ENCODE peak calls at places on chromosomes 11 and 22, in seven cellular contexts. One of them, this sample, is unnamed.

GRCh38 chr11:94519478-94520084 is 7.3 kb downstream of the C11orf97 start:
- DNase-seq in stimulated activated naive CD8-positive, alpha-beta T cell treated with anti-CD3 and anti-CD28 coated beads, Interleukin-15, Interleukin-2, amounts not matched to agents 100 U/mL and 50 U/mL, for 24 hours: no peak
- DNase-seq in CD8-positive, alpha-beta memory T cell: no peak
- DNase-seq in hippocampal formation: peak
- DNase-seq in uterus: no peak
- DNase-seq in CD8-positive, alpha-beta T cell: no peak
- DNase-seq in A549: no peak
- DNase-seq in this sample: no peak

GRCh38 chr11:132992838-132993680 is 539.2 kb downstream of the OPCML start:
- DNase-seq in stimulated activated naive CD8-positive, alpha-beta T cell treated with anti-CD3 and anti-CD28 coated beads, Interleukin-15, Interleukin-2, amounts not matched to agents 100 U/mL and 50 U/mL, for 24 hours: no peak
- DNase-seq in CD8-positive, alpha-beta memory T cell: no peak
- DNase-seq in hippocampal formation: peak
- DNase-seq in uterus: no peak
- DNase-seq in CD8-positive, alpha-beta T cell: no peak
- DNase-seq in A549: no peak
- DNase-seq in this sample: peak

GRCh38 chr11:44968510-44968909 is 17.8 kb upstream of the TP53I11 start:
- DNase-seq in stimulated activated naive CD8-positive, alpha-beta T cell treated with anti-CD3 and anti-CD28 coated beads, Interleukin-15, Interleukin-2, amounts not matched to agents 100 U/mL and 50 U/mL, for 24 hours: no peak
- DNase-seq in CD8-positive, alpha-beta memory T cell: no peak
- DNase-seq in hippocampal formation: no peak
- DNase-seq in uterus: no peak
- DNase-seq in CD8-positive, alpha-beta T cell: no peak
- DNase-seq in A549: no peak
- DNase-seq in this sample: no peak

GRCh38 chr22:30486118-30486517 is 14.3 kb upstream of the SEC14L3 start:
- DNase-seq in stimulated activated naive CD8-positive, alpha-beta T cell treated with anti-CD3 and anti-CD28 coated beads, Interleukin-15, Interleukin-2, amounts not matched to agents 100 U/mL and 50 U/mL, for 24 hours: no peak
- DNase-seq in CD8-positive, alpha-beta memory T cell: no peak
- DNase-seq in hippocampal formation: no peak
- DNase-seq in uterus: no peak
- DNase-seq in CD8-positive, alpha-beta T cell: no peak
- DNase-seq in A549: no peak
- DNase-seq in this sample: no peak

GRCh38 chr22:49261616-49262015 is 566.1 kb downstream of the BRD1 start:
- DNase-seq in stimulated activated naive CD8-positive, alpha-beta T cell treated with anti-CD3 and anti-CD28 coated beads, Interleukin-15, Interleukin-2, amounts not matched to agents 100 U/mL and 50 U/mL, for 24 hours: no peak
- DNase-seq in CD8-positive, alpha-beta memory T cell: no peak
- DNase-seq in hippocampal formation: no peak
- DNase-seq in uterus: no peak
- DNase-seq in CD8-positive, alpha-beta T cell: no peak
- DNase-seq in A549: no peak
- DNase-seq in this sample: no peak

GRCh38 chr11:9120659-9121350 is 29.4 kb upstream of the SCUBE2 start:
- DNase-seq in stimulated activated naive CD8-positive, alpha-beta T cell treated with anti-CD3 and anti-CD28 coated beads, Interleukin-15, Interleukin-2, amounts not matched to agents 100 U/mL and 50 U/mL, for 24 hours: no peak
- DNase-seq in CD8-positive, alpha-beta memory T cell: no peak
- DNase-seq in hippocampal formation: no peak
- DNase-seq in uterus: no peak
- DNase-seq in CD8-positive, alpha-beta T cell: no peak
- DNase-seq in A549: peak
- DNase-seq in this sample: no peak

GRCh38 chr11:92322225-92322624 is 97.6 kb downstream of the FAT3 start:
- DNase-seq in stimulated activated naive CD8-positive, alpha-beta T cell treated with anti-CD3 and anti-CD28 coated beads, Interleukin-15, Interleukin-2, amounts not matched to agents 100 U/mL and 50 U/mL, for 24 hours: no peak
- DNase-seq in CD8-positive, alpha-beta memory T cell: no peak
- DNase-seq in hippocampal formation: no peak
- DNase-seq in uterus: no peak
- DNase-seq in CD8-positive, alpha-beta T cell: no peak
- DNase-seq in A549: no peak
- DNase-seq in this sample: no peak

GRCh38 chr11:15073361-15074205 is at the start of gene CALCB:
- DNase-seq in stimulated activated naive CD8-positive, alpha-beta T cell treated with anti-CD3 and anti-CD28 coated beads, Interleukin-15, Interleukin-2, amounts not matched to agents 100 U/mL and 50 U/mL, for 24 hours: peak
- DNase-seq in CD8-positive, alpha-beta memory T cell: no peak
- DNase-seq in hippocampal formation: no peak
- DNase-seq in uterus: no peak
- DNase-seq in CD8-positive, alpha-beta T cell: no peak
- DNase-seq in A549: peak
- DNase-seq in this sample: peak

GRCh38 chr11:64787526-64788320 is 9.4 kb upstream of the SF1 start:
- DNase-seq in stimulated activated naive CD8-positive, alpha-beta T cell treated with anti-CD3 and anti-CD28 coated beads, Interleukin-15, Interleukin-2, amounts not matched to agents 100 U/mL and 50 U/mL, for 24 hours: peak
- DNase-seq in CD8-positive, alpha-beta memory T cell: peak
- DNase-seq in hippocampal formation: no peak
- DNase-seq in uterus: no peak
- DNase-seq in CD8-positive, alpha-beta T cell: no peak
- DNase-seq in A549: peak
- DNase-seq in this sample: peak

GRCh38 chr11:65043881-65044501 is 3.0 kb downstream of the SAC3D1 start:
- DNase-seq in stimulated activated naive CD8-positive, alpha-beta T cell treated with anti-CD3 and anti-CD28 coated beads, Interleukin-15, Interleukin-2, amounts not matched to agents 100 U/mL and 50 U/mL, for 24 hours: no peak
- DNase-seq in CD8-positive, alpha-beta memory T cell: no peak
- DNase-seq in hippocampal formation: peak
- DNase-seq in uterus: no peak
- DNase-seq in CD8-positive, alpha-beta T cell: no peak
- DNase-seq in A549: no peak
- DNase-seq in this sample: peak

GRCh38 chr11:16603890-16604783 is 134.3 kb upstream of the C11orf58 start:
- DNase-seq in stimulated activated naive CD8-positive, alpha-beta T cell treated with anti-CD3 and anti-CD28 coated beads, Interleukin-15, Interleukin-2, amounts not matched to agents 100 U/mL and 50 U/mL, for 24 hours: no peak
- DNase-seq in CD8-positive, alpha-beta memory T cell: no peak
- DNase-seq in hippocampal formation: no peak
- DNase-seq in uterus: no peak
- DNase-seq in CD8-positive, alpha-beta T cell: no peak
- DNase-seq in A549: no peak
- DNase-seq in this sample: peak

GRCh38 chr11:66727282-66727882 is 1.6 kb downstream of the SPTBN2 start:
- DNase-seq in stimulated activated naive CD8-positive, alpha-beta T cell treated with anti-CD3 and anti-CD28 coated beads, Interleukin-15, Interleukin-2, amounts not matched to agents 100 U/mL and 50 U/mL, for 24 hours: peak
- DNase-seq in CD8-positive, alpha-beta memory T cell: no peak
- DNase-seq in hippocampal formation: no peak
- DNase-seq in uterus: no peak
- DNase-seq in CD8-positive, alpha-beta T cell: no peak
- DNase-seq in A549: peak
- DNase-seq in this sample: peak

GRCh38 chr22:36321797-36322601 is 65.8 kb downstream of the MYH9 start:
- DNase-seq in stimulated activated naive CD8-positive, alpha-beta T cell treated with anti-CD3 and anti-CD28 coated beads, Interleukin-15, Interleukin-2, amounts not matched to agents 100 U/mL and 50 U/mL, for 24 hours: no peak
- DNase-seq in CD8-positive, alpha-beta memory T cell: no peak
- DNase-seq in hippocampal formation: no peak
- DNase-seq in uterus: no peak
- DNase-seq in CD8-positive, alpha-beta T cell: no peak
- DNase-seq in A549: no peak
- DNase-seq in this sample: no peak

GRCh38 chr11:117908261-117908895 is 20.8 kb downstream of the TMPRSS13 start:
- DNase-seq in stimulated activated naive CD8-positive, alpha-beta T cell treated with anti-CD3 and anti-CD28 coated beads, Interleukin-15, Interleukin-2, amounts not matched to agents 100 U/mL and 50 U/mL, for 24 hours: no peak
- DNase-seq in CD8-positive, alpha-beta memory T cell: no peak
- DNase-seq in hippocampal formation: no peak
- DNase-seq in uterus: no peak
- DNase-seq in CD8-positive, alpha-beta T cell: no peak
- DNase-seq in A549: no peak
- DNase-seq in this sample: no peak

GRCh38 chr11:130388607-130389205 is 39.7 kb downstream of the ADAMTS8 start:
- DNase-seq in stimulated activated naive CD8-positive, alpha-beta T cell treated with anti-CD3 and anti-CD28 coated beads, Interleukin-15, Interleukin-2, amounts not matched to agents 100 U/mL and 50 U/mL, for 24 hours: peak
- DNase-seq in CD8-positive, alpha-beta memory T cell: no peak
- DNase-seq in hippocampal formation: no peak
- DNase-seq in uterus: no peak
- DNase-seq in CD8-positive, alpha-beta T cell: peak
- DNase-seq in A549: no peak
- DNase-seq in this sample: no peak

GRCh38 chr11:71311176-71311925 is 59.0 kb upstream of the SHANK2 start:
- DNase-seq in stimulated activated naive CD8-positive, alpha-beta T cell treated with anti-CD3 and anti-CD28 coated beads, Interleukin-15, Interleukin-2, amounts not matched to agents 100 U/mL and 50 U/mL, for 24 hours: no peak
- DNase-seq in CD8-positive, alpha-beta memory T cell: no peak
- DNase-seq in hippocampal formation: no peak
- DNase-seq in uterus: no peak
- DNase-seq in CD8-positive, alpha-beta T cell: no peak
- DNase-seq in A549: no peak
- DNase-seq in this sample: no peak

GRCh38 chr22:22357024-22357868 is 112.7 kb downstream of the VPREB1 start:
- DNase-seq in stimulated activated naive CD8-positive, alpha-beta T cell treated with anti-CD3 and anti-CD28 coated beads, Interleukin-15, Interleukin-2, amounts not matched to agents 100 U/mL and 50 U/mL, for 24 hours: peak
- DNase-seq in CD8-positive, alpha-beta memory T cell: peak
- DNase-seq in hippocampal formation: peak
- DNase-seq in uterus: no peak
- DNase-seq in CD8-positive, alpha-beta T cell: peak
- DNase-seq in A549: peak
- DNase-seq in this sample: peak

GRCh38 chr11:109512249-109512648 is 90.3 kb downstream of the C11orf87 start:
- DNase-seq in stimulated activated naive CD8-positive, alpha-beta T cell treated with anti-CD3 and anti-CD28 coated beads, Interleukin-15, Interleukin-2, amounts not matched to agents 100 U/mL and 50 U/mL, for 24 hours: no peak
- DNase-seq in CD8-positive, alpha-beta memory T cell: no peak
- DNase-seq in hippocampal formation: no peak
- DNase-seq in uterus: no peak
- DNase-seq in CD8-positive, alpha-beta T cell: no peak
- DNase-seq in A549: no peak
- DNase-seq in this sample: no peak

GRCh38 chr11:107824668-107825369 is 33.8 kb downstream of the SLC35F2 start:
- DNase-seq in stimulated activated naive CD8-positive, alpha-beta T cell treated with anti-CD3 and anti-CD28 coated beads, Interleukin-15, Interleukin-2, amounts not matched to agents 100 U/mL and 50 U/mL, for 24 hours: no peak
- DNase-seq in CD8-positive, alpha-beta memory T cell: no peak
- DNase-seq in hippocampal formation: no peak
- DNase-seq in uterus: no peak
- DNase-seq in CD8-positive, alpha-beta T cell: no peak
- DNase-seq in A549: no peak
- DNase-seq in this sample: no peak

GRCh38 chr11:34068098-34068497 is 16.6 kb downstream of the CAPRIN1 start:
- DNase-seq in stimulated activated naive CD8-positive, alpha-beta T cell treated with anti-CD3 and anti-CD28 coated beads, Interleukin-15, Interleukin-2, amounts not matched to agents 100 U/mL and 50 U/mL, for 24 hours: no peak
- DNase-seq in CD8-positive, alpha-beta memory T cell: no peak
- DNase-seq in hippocampal formation: no peak
- DNase-seq in uterus: no peak
- DNase-seq in CD8-positive, alpha-beta T cell: no peak
- DNase-seq in A549: no peak
- DNase-seq in this sample: no peak

GRCh38 chr11:120929664-120930154 is 94.2 kb upstream of the TBCEL start:
- DNase-seq in stimulated activated naive CD8-positive, alpha-beta T cell treated with anti-CD3 and anti-CD28 coated beads, Interleukin-15, Interleukin-2, amounts not matched to agents 100 U/mL and 50 U/mL, for 24 hours: peak
- DNase-seq in CD8-positive, alpha-beta memory T cell: peak
- DNase-seq in hippocampal formation: no peak
- DNase-seq in uterus: no peak
- DNase-seq in CD8-positive, alpha-beta T cell: no peak
- DNase-seq in A549: peak
- DNase-seq in this sample: no peak

This sample was measured in head of caudate nucleus.